ENCODE peak calls at places on chromosomes 2 and 18, in five cellular contexts. Y is naive thymus-derived CD4-positive, alpha-beta T cell; I is Ammon's horn; X is WERI-Rb-1; U is Calu3. H is an unnamed sample.

GRCh38 chr2:108963057-108963456 is 26.0 kb downstream of the EDAR start:
- DNase-seq in Y (no peak), I (no peak), X (no peak), U (no peak), H (no peak)

GRCh38 chr2:51000849-51001617 is 30.9 kb downstream of the NRXN1 start:
- DNase-seq in Y (no peak), I (peak), X (no peak), U (no peak), H (no peak)

GRCh38 chr2:147980940-147981339 is 39.6 kb downstream of the ORC4 start:
- DNase-seq in Y (no peak), I (no peak), X (no peak), U (no peak), H (no peak)

GRCh38 chr2:6372317-6372903 is 493.3 kb downstream of the CMPK2 start:
- DNase-seq in Y (no peak), I (no peak), X (no peak), U (peak), H (no peak)

GRCh38 chr18:47150824-47151366 is 595 bp upstream of the HDHD2 start:
- DNase-seq in Y (no peak), I (no peak), X (peak), U (no peak), H (no peak)

GRCh38 chr2:196403471-196403870 is 232.1 kb upstream of the STK17B start:
- DNase-seq in Y (no peak), I (no peak), X (no peak), U (no peak), H (no peak)

GRCh38 chr2:100642425-100642824 is 79.6 kb downstream of the PDCL3 start:
- DNase-seq in Y (no peak), I (no peak), X (no peak), U (no peak), H (no peak)

GRCh38 chr18:62715829-62716678 is 713 bp downstream of the PHLPP1 start:
- DNase-seq in Y (peak), I (peak), X (peak), U (peak), H (peak)

GRCh38 chr2:170554278-170554955 is 160.7 kb upstream of the SP5 start:
- DNase-seq in Y (no peak), I (no peak), X (no peak), U (no peak), H (no peak)

GRCh38 chr2:102159295-102159694 is 16.7 kb downstream of the IL1R1 start:
- DNase-seq in Y (no peak), I (no peak), X (no peak), U (no peak), H (no peak)

GRCh38 chr2:102637358-102637757 is 18.0 kb downstream of the SLC9A2 start:
- DNase-seq in Y (no peak), I (no peak), X (no peak), U (no peak), H (no peak)

GRCh38 chr2:175679728-175680127 is 322.3 kb downstream of the LNPK start:
- DNase-seq in Y (no peak), I (no peak), X (no peak), U (no peak), H (no peak)

GRCh38 chr2:49192041-49192440 is 37.7 kb upstream of the FSHR start:
- DNase-seq in Y (no peak), I (no peak), X (no peak), U (no peak), H (no peak)

GRCh38 chr18:44828080-44828479 is 147.4 kb downstream of the SETBP1 start:
- DNase-seq in Y (no peak), I (no peak), X (no peak), U (no peak), H (no peak)

GRCh38 chr2:230412846-230413245 is 3.2 kb upstream of the SP100 start:
- DNase-seq in Y (no peak), I (no peak), X (no peak), U (no peak), H (no peak)

GRCh38 chr2:207847807-207848544 is 78.3 kb upstream of the FZD5 start:
- DNase-seq in Y (no peak), I (no peak), X (no peak), U (peak), H (no peak)

GRCh38 chr18:74745658-74746403 is 148.2 kb downstream of the ZNF407 start:
- DNase-seq in Y (no peak), I (no peak), X (no peak), U (peak), H (no peak)

GRCh38 chr2:158998486-158999248 is 30.2 kb downstream of the TANC1 start:
- DNase-seq in Y (no peak), I (peak), X (peak), U (no peak), H (no peak)

GRCh38 chr2:201808070-201808469 is 1.7 kb downstream of the CDK15 start:
- DNase-seq in Y (no peak), I (no peak), X (no peak), U (no peak), H (no peak)

GRCh38 chr2:126776701-126777619 is 121.0 kb downstream of the GYPC start:
- DNase-seq in Y (peak), I (peak), X (peak), U (peak), H (peak)

GRCh38 chr18:9803698-9804516 is 81.9 kb upstream of the TXNDC2 start:
- DNase-seq in Y (no peak), I (peak), X (no peak), U (no peak), H (no peak)

GRCh38 chr2:204776781-204777559 is 231.7 kb downstream of the PARD3B start:
- DNase-seq in Y (no peak), I (no peak), X (no peak), U (no peak), H (no peak)

GRCh38 chr2:231181848-231182247 is 16.6 kb upstream of the ARMC9 start:
- DNase-seq in Y (no peak), I (peak), X (peak), U (peak), H (peak)

GRCh38 chr2:121288454-121289231 is 3.6 kb upstream of the TFCP2L1 start:
- DNase-seq in Y (no peak), I (no peak), X (no peak), U (no peak), H (no peak)

GRCh38 chr2:160621748-160622147 is 128.1 kb upstream of the RBMS1 start:
- DNase-seq in Y (no peak), I (no peak), X (no peak), U (no peak), H (no peak)

GRCh38 chr2:6772366-6772710 is 93.4 kb downstream of the CMPK2 start:
- DNase-seq in Y (no peak), I (peak), X (peak), U (no peak), H (no peak)

GRCh38 chr2:53209679-53210473 is 557.7 kb upstream of the CHAC2 start:
- DNase-seq in Y (no peak), I (no peak), X (no peak), U (no peak), H (no peak)

GRCh38 chr2:218981390-218982311 is 3.3 kb downstream of the FEV start:
- DNase-seq in Y (peak), I (no peak), X (peak), U (peak), H (no peak)

GRCh38 chr18:35972197-35973000 is at the start of gene RMP24:
- DNase-seq in Y (peak), I (peak), X (peak), U (peak), H (peak)